ENCODE peak calls at places on chromosomes 1 and 21, in ten cellular contexts. Y, A, Q, B, X, T, F, R, L and J are unnamed samples.

GRCh38 chr1:35642472-35642955 is 1.2 kb upstream of the PSMB2 start:
- DNase-seq in Y (no peak), A (no peak), Q (peak; percentile 6), B (peak; percentile 15), X (no peak), T (no peak), F (peak; percentile 20), R (peak; percentile 33), L (peak; percentile 14), J (no peak)

GRCh38 chr1:155085504-155086181 is 7.0 kb downstream of the EFNA3 start:
- DNase-seq in Y (peak; percentile 21), A (peak; percentile 68), Q (no peak), B (peak; percentile 72), X (no peak), T (peak; percentile 75), F (peak; percentile 72), R (peak; percentile 67), L (peak; percentile 76), J (peak; percentile 96)

GRCh38 chr1:176880954-176881595 is 283.4 kb downstream of the ASTN1 start:
- DNase-seq in Y (peak; percentile 62), A (peak; percentile 68), Q (peak; percentile 46), B (peak; percentile 80), X (peak; percentile 51), T (peak; percentile 76), F (peak; percentile 61), R (peak; percentile 91), L (peak; percentile 62), J (peak; percentile 93)

GRCh38 chr1:170931650-170932049 is 3.7 kb upstream of the MROH9 start:
- DNase-seq in Y (no peak), A (no peak), Q (no peak), B (no peak), X (no peak), T (no peak), F (no peak), R (no peak), L (no peak), J (no peak)

GRCh38 chr1:115136706-115137105 is 47.4 kb upstream of the TSPAN2 start:
- DNase-seq in Y (no peak), A (no peak), Q (no peak), B (no peak), X (no peak), T (no peak), F (no peak), R (no peak), L (no peak), J (no peak)

GRCh38 chr1:30353637-30354036 is 369.7 kb downstream of the MATN1 start:
- DNase-seq in Y (no peak), A (no peak), Q (no peak), B (no peak), X (no peak), T (no peak), F (no peak), R (no peak), L (no peak), J (no peak)

GRCh38 chr1:1894354-1895049 is 3.6 kb upstream of the GNB1 start:
- DNase-seq in Y (no peak), A (peak; percentile 62), Q (no peak), B (peak; percentile 30), X (no peak), T (peak; percentile 77), F (no peak), R (no peak), L (no peak), J (peak; percentile 25)

GRCh38 chr1:77051406-77051805 is 167.8 kb downstream of the PIGK start:
- DNase-seq in Y (no peak), A (no peak), Q (no peak), B (no peak), X (no peak), T (no peak), F (no peak), R (no peak), L (no peak), J (no peak)

GRCh38 chr1:62643283-62643682 is 44.9 kb downstream of the DOCK7 start:
- DNase-seq in Y (no peak), A (no peak), Q (no peak), B (no peak), X (no peak), T (no peak), F (no peak), R (no peak), L (no peak), J (no peak)

DNA sequence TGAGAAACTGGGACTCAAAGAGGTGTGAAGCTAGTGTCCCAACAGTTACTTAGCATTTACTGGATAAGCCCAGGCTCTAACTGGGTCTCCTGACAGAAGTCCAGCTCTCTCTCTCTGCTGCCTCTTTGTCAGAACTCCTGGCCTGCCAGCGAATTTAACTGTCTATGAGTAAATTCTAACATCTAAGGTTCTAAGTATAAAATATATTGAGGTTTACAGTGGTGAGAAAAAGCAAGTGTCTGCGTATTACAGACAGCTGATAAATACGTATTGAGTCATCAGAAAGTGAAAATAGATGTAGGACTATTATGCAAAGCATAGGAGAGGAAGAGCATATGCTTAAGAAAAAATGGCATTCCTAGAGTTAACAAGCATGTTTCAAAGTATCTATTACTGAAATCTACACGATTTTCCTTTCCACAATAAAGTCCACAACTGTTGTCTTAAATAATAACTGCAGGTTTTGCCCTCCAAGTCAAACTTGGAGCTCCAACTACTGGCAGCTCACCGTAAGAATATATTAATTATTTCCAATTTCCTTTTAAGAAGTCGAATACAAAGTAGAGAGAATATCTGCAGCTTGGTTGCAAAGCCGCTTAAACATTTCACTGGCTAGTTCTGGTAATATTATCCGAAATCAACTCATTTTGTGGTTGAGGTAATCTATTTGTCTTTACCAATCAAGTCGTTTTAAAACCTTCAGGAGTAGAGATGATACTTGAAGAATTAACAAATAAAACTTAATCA is 1.4 kb upstream of the RGS2 start:
- DNase-seq in Y (peak; percentile 56), A (no peak), Q (peak; percentile 94), B (peak; percentile 22), X (no peak), T (no peak), F (no peak), R (no peak), L (no peak), J (no peak)
- H3K4me3 ChIP-seq in Y (no peak overlapping the region), A (peak overlapping the region; percentile 67), Q (peak overlapping the region; percentile 7), B (no peak overlapping the region), X (peak overlapping the region; percentile 93), T (peak overlapping the region; percentile 76), F (peak overlapping the region; percentile 55), R (no peak overlapping the region), L (peak overlapping the region; percentile 79), J (no peak overlapping the region)

DNA sequence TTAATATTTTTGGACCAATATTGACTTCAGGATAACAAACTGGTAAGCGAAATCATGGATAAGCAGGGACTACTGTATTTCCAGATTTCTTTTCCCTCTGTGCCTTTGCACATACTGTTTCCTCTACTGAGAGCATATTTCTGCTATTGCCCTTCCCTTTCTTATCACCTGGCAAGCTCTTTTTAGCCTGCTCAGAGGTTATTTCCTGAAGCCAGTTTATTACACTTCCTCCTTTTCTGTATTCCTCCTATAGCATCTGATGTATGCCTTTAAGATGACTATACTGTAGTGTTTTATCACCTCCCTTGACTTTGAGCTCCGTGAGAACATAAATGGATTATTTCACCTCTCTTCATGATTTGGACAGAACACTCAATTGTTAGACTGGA is 49.0 kb downstream of the MAGI3 start:
- DNase-seq in Y (no peak), A (no peak), Q (no peak), B (no peak), X (no peak), T (no peak), F (no peak), R (no peak), L (no peak), J (no peak)
- TF ChIP-seq CTCF in Y (no peak), A (no peak), Q (no peak), B (no peak), X (no peak), T (no peak), F (no peak), R (no peak), L (no peak), J (no peak)

DNA sequence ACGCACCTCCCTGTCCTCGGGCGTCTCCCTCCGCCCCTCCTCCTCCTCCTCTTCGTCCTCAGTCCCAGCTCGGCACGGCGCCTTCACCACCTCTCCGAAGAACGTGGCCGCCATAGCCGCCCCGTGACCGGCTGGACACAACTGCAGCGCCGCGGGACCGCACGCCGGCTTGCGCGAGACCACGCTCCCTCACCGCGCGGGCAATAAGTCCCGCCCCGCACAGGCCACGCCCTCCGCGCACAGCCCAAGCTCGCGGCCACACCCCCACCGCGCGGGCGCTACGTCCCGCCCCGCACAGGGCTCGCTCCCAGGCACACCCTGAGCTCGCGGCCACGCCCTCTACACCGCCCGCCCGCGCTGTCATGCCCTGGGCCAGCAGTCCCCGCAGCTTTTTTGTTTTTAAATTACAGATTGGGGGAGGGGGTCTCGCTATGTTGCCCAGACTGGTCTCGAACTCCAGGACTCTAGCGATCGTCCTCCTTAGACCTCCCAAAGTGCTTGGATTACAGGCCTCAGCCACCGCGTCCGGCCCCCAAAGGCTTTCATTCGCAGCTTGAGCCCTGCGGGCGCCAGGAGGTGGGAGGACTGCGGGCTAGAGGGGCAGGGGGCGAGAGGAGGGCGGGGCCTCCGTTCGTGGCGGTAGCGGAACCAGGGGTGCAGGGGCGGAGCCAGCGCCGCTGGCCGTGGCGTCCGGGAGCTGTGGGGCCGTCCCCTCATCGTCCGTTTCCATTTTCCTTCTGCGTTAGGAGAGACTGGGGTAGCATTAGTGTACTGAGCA is at the start of gene PSMG1:
- DNase-seq in Y (peak; percentile 90), A (peak; percentile 95), Q (peak; percentile 96), B (peak; percentile 96), X (peak; percentile 88), T (peak; percentile 97), F (peak; percentile 95), R (peak; percentile 97), L (peak; percentile 91), J (peak; percentile 98)
- TF ChIP-seq POLR2A in Y (peak; percentile 90), A (no peak), Q (peak; percentile 85), B (peak; percentile 85), X (peak; percentile 81), T (no peak), F (peak; percentile 47), R (peak; percentile 97), L (peak; percentile 68), J (no peak)

GRCh38 chr1:150874455-150875196 is 1.8 kb downstream of the ARNT start:
- DNase-seq in Y (no peak), A (no peak), Q (peak; percentile 26), B (no peak), X (no peak), T (no peak), F (no peak), R (no peak), L (no peak), J (no peak)

GRCh38 chr1:150873521-150873920 is 2.9 kb downstream of the ARNT start:
- DNase-seq in Y (no peak), A (no peak), Q (no peak), B (no peak), X (no peak), T (no peak), F (no peak), R (no peak), L (no peak), J (no peak)

GRCh38 chr1:150876111-150876434 is 326 bp downstream of the ARNT start:
- DNase-seq in Y (peak; percentile 49), A (no peak), Q (peak; percentile 73), B (no peak), X (peak; percentile 31), T (peak; percentile 61), F (no peak), R (no peak), L (no peak), J (no peak)

GRCh38 chr1:150875197-150876110 is 945 bp downstream of the ARNT start:
- DNase-seq in Y (no peak), A (no peak), Q (no peak), B (peak; percentile 23), X (no peak), T (no peak), F (no peak), R (no peak), L (no peak), J (no peak)

DNA sequence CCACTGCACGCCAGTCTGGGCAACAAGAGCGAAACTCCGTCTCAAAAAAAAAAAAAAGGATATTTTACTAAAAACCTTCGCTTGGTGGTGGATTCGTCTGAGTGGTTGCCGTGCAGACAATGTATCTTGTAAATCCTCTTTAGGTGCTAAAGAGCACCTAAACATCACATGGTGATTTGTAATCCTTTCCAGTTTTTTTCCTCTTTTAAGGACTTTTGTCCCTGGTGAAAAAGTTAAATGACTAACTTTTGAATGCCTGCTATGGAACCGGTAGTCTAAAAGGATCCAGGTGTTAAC is 769 bp upstream of the ARNT start:
- DNase-seq in Y (no peak), A (no peak), Q (no peak), B (no peak), X (no peak), T (no peak), F (no peak), R (no peak), L (no peak), J (no peak)
- H3K4me3 ChIP-seq in Y (no peak overlapping the region), A (peak overlapping the region; percentile 93), Q (peak overlapping the region; percentile 50), B (peak overlapping the region; percentile 8), X (peak overlapping the region; percentile 82), T (peak overlapping the region; percentile 80), F (peak overlapping the region; percentile 35), R (peak overlapping the region; percentile 72), L (peak overlapping the region; percentile 39), J (peak overlapping the region; percentile 38)